ENCODE peak calls at places on chromosome 22, in eight cellular contexts. One of them, this sample, is unnamed.

GRCh38 chr22:33188316-33188715 is 130.1 kb upstream of the SYN3 start:
- DNase-seq in endothelial cell of umbilical vein: no peak
- DNase-seq in esophagus muscularis mucosa: no peak
- DNase-seq in IMR-90: no peak
- DNase-seq in right lobe of liver: no peak
- DNase-seq in A549: no peak
- DNase-seq in ovary: no peak
- DNase-seq in tibial nerve: no peak
- DNase-seq in this sample: no peak

GRCh38 chr22:40420341-40421081 is 50.1 kb downstream of the SGSM3 start:
- DNase-seq in right lobe of liver: no peak
- DNase-seq in IMR-90: no peak
- DNase-seq in esophagus muscularis mucosa: no peak
- DNase-seq in tibial nerve: no peak
- DNase-seq in ovary: no peak
- DNase-seq in endothelial cell of umbilical vein: no peak
- DNase-seq in A549: no peak
- DNase-seq in this sample: no peak

GRCh38 chr22:40685406-40685805 is 6.1 kb downstream of the MCHR1 start:
- DNase-seq in IMR-90: no peak
- DNase-seq in right lobe of liver: no peak
- DNase-seq in esophagus muscularis mucosa: no peak
- DNase-seq in tibial nerve: no peak
- DNase-seq in A549: no peak
- DNase-seq in endothelial cell of umbilical vein: no peak
- DNase-seq in ovary: no peak
- DNase-seq in this sample: no peak

GRCh38 chr22:24510694-24511625 is 15.8 kb downstream of the UPB1 start:
- DNase-seq in right lobe of liver: peak
- DNase-seq in IMR-90: peak
- DNase-seq in ovary: no peak
- DNase-seq in A549: no peak
- DNase-seq in endothelial cell of umbilical vein: no peak
- DNase-seq in esophagus muscularis mucosa: no peak
- DNase-seq in tibial nerve: no peak
- DNase-seq in this sample: no peak

GRCh38 chr22:47322854-47323253 is 560.4 kb downstream of the TBC1D22A start:
- DNase-seq in esophagus muscularis mucosa: peak
- DNase-seq in ovary: no peak
- DNase-seq in tibial nerve: no peak
- DNase-seq in IMR-90: no peak
- DNase-seq in A549: no peak
- DNase-seq in endothelial cell of umbilical vein: no peak
- DNase-seq in right lobe of liver: no peak
- DNase-seq in this sample: no peak

GRCh38 chr22:23402275-23403151 is 177.6 kb downstream of the IGLL1 start:
- DNase-seq in A549: peak
- DNase-seq in tibial nerve: no peak
- DNase-seq in right lobe of liver: peak
- DNase-seq in esophagus muscularis mucosa: no peak
- DNase-seq in ovary: peak
- DNase-seq in IMR-90: peak
- DNase-seq in endothelial cell of umbilical vein: peak
- DNase-seq in this sample: peak

GRCh38 chr22:46112405-46112804 is 37.9 kb upstream of the PPARA start:
- DNase-seq in IMR-90: no peak
- DNase-seq in ovary: peak
- DNase-seq in endothelial cell of umbilical vein: no peak
- DNase-seq in tibial nerve: no peak
- DNase-seq in esophagus muscularis mucosa: no peak
- DNase-seq in A549: no peak
- DNase-seq in right lobe of liver: no peak
- DNase-seq in this sample: no peak

GRCh38 chr22:19086417-19086816 is 35.8 kb downstream of the DGCR2 start:
- DNase-seq in IMR-90: no peak
- DNase-seq in endothelial cell of umbilical vein: no peak
- DNase-seq in esophagus muscularis mucosa: no peak
- DNase-seq in right lobe of liver: no peak
- DNase-seq in A549: no peak
- DNase-seq in ovary: no peak
- DNase-seq in tibial nerve: no peak
- DNase-seq in this sample: no peak

GRCh38 chr22:19848298-19849224 is 6.1 kb downstream of the GNB1L start:
- DNase-seq in right lobe of liver: peak
- DNase-seq in IMR-90: no peak
- DNase-seq in A549: peak
- DNase-seq in ovary: no peak
- DNase-seq in tibial nerve: no peak
- DNase-seq in endothelial cell of umbilical vein: peak
- DNase-seq in esophagus muscularis mucosa: peak
- DNase-seq in this sample: no peak

GRCh38 chr22:40542821-40543540 is 93.5 kb downstream of the MRTFA start:
- DNase-seq in ovary: no peak
- DNase-seq in right lobe of liver: no peak
- DNase-seq in A549: no peak
- DNase-seq in tibial nerve: no peak
- DNase-seq in IMR-90: no peak
- DNase-seq in esophagus muscularis mucosa: no peak
- DNase-seq in endothelial cell of umbilical vein: no peak
- DNase-seq in this sample: no peak

GRCh38 chr22:44398791-44399190 is 86.0 kb upstream of the SHISAL1 start:
- DNase-seq in A549: no peak
- DNase-seq in IMR-90: no peak
- DNase-seq in esophagus muscularis mucosa: no peak
- DNase-seq in right lobe of liver: no peak
- DNase-seq in tibial nerve: peak
- DNase-seq in ovary: peak
- DNase-seq in endothelial cell of umbilical vein: no peak
- DNase-seq in this sample: peak

GRCh38 chr22:45284705-45285305 is at the start of gene UPK3A:
- DNase-seq in right lobe of liver: peak
- DNase-seq in tibial nerve: no peak
- DNase-seq in A549: no peak
- DNase-seq in ovary: no peak
- DNase-seq in IMR-90: no peak
- DNase-seq in endothelial cell of umbilical vein: peak
- DNase-seq in esophagus muscularis mucosa: no peak
- DNase-seq in this sample: no peak

GRCh38 chr22:48827228-48827810 is 1000.4 kb downstream of the BRD1 start:
- DNase-seq in A549: no peak
- DNase-seq in endothelial cell of umbilical vein: no peak
- DNase-seq in IMR-90: no peak
- DNase-seq in tibial nerve: no peak
- DNase-seq in ovary: no peak
- DNase-seq in right lobe of liver: no peak
- DNase-seq in esophagus muscularis mucosa: no peak
- DNase-seq in this sample: no peak

GRCh38 chr22:46054091-46054877 is 77.3 kb upstream of the WNT7B start:
- DNase-seq in A549: no peak
- DNase-seq in endothelial cell of umbilical vein: peak
- DNase-seq in tibial nerve: peak
- DNase-seq in esophagus muscularis mucosa: no peak
- DNase-seq in IMR-90: peak
- DNase-seq in right lobe of liver: peak
- DNase-seq in ovary: peak
- DNase-seq in this sample: peak

GRCh38 chr22:20989323-20990138 is 7.4 kb downstream of the LZTR1 start:
- DNase-seq in endothelial cell of umbilical vein: no peak
- DNase-seq in ovary: no peak
- DNase-seq in IMR-90: peak
- DNase-seq in tibial nerve: no peak
- DNase-seq in A549: no peak
- DNase-seq in right lobe of liver: no peak
- DNase-seq in esophagus muscularis mucosa: no peak
- DNase-seq in this sample: no peak

GRCh38 chr22:44444341-44445306 is 53.4 kb downstream of the RTL6 start:
- DNase-seq in tibial nerve: no peak
- DNase-seq in IMR-90: no peak
- DNase-seq in A549: no peak
- DNase-seq in endothelial cell of umbilical vein: no peak
- DNase-seq in esophagus muscularis mucosa: no peak
- DNase-seq in right lobe of liver: no peak
- DNase-seq in ovary: no peak
- DNase-seq in this sample: no peak

GRCh38 chr22:47851586-47851985 is 1089.1 kb downstream of the TBC1D22A start:
- DNase-seq in esophagus muscularis mucosa: peak
- DNase-seq in right lobe of liver: no peak
- DNase-seq in tibial nerve: no peak
- DNase-seq in IMR-90: no peak
- DNase-seq in A549: no peak
- DNase-seq in endothelial cell of umbilical vein: no peak
- DNase-seq in ovary: no peak
- DNase-seq in this sample: no peak

GRCh38 chr22:33328789-33329296 is 270.7 kb upstream of the SYN3 start:
- DNase-seq in ovary: no peak
- DNase-seq in endothelial cell of umbilical vein: no peak
- DNase-seq in right lobe of liver: no peak
- DNase-seq in A549: peak
- DNase-seq in tibial nerve: no peak
- DNase-seq in IMR-90: peak
- DNase-seq in esophagus muscularis mucosa: no peak
- DNase-seq in this sample: no peak

GRCh38 chr22:19822301-19823117 is 32.2 kb downstream of the GNB1L start:
- DNase-seq in endothelial cell of umbilical vein: no peak
- DNase-seq in esophagus muscularis mucosa: no peak
- DNase-seq in tibial nerve: no peak
- DNase-seq in IMR-90: no peak
- DNase-seq in ovary: peak
- DNase-seq in A549: no peak
- DNase-seq in right lobe of liver: peak
- DNase-seq in this sample: peak

DNA sequence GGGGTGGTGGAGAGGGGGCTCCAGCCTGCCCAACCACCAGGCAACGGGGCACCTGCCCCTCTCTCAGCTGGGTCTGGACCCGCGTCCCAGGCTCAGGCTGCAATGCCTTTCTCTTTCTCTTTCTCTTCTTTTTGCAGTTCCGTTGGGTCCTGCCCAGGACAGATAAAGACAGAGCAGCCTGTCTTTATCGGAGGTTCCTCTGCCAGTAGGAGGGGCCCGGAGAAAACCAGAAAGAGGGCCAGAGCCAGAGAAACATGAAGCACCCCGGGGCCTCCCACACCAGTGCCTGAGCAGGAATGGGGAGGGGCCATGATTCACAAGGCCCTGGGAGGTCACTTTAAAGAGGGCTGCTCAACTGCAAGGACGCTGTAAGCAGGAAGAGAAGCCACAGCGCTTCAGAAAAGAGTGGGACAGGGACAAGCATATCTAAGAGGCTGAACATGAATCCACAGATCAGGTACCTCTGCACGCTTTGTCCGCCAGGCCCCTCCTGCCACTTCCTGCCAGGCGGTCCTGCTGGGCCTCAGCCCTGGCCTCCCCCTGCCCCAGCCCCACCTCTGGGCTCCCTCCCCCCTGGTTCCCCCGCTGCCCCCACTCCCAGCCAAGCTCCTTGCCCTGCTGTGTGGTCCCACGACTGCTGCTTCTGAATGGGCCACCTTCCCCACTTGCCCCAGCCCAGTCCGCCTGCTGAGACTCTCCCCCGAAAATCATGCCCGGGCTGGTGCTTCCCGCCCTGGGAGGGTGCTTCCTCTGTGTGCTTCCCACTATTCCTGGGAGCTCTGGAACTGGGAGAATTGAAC is at the start of gene APOBEC3C:
- DNase-seq in tibial nerve: peak
- DNase-seq in right lobe of liver: peak
- DNase-seq in endothelial cell of umbilical vein: peak
- DNase-seq in IMR-90: peak
- DNase-seq in A549: peak
- DNase-seq in ovary: peak
- DNase-seq in esophagus muscularis mucosa: peak
- DNase-seq in this sample: peak
- TF ChIP-seq POLR2A in tibial nerve: peak
- TF ChIP-seq POLR2A in right lobe of liver: peak
- TF ChIP-seq POLR2A in endothelial cell of umbilical vein: no peak
- TF ChIP-seq POLR2A in IMR-90: peak
- TF ChIP-seq POLR2A in A549: peak
- TF ChIP-seq POLR2A in ovary: peak
- TF ChIP-seq POLR2A in esophagus muscularis mucosa: no peak
- TF ChIP-seq POLR2A in this sample: peak

DNA sequence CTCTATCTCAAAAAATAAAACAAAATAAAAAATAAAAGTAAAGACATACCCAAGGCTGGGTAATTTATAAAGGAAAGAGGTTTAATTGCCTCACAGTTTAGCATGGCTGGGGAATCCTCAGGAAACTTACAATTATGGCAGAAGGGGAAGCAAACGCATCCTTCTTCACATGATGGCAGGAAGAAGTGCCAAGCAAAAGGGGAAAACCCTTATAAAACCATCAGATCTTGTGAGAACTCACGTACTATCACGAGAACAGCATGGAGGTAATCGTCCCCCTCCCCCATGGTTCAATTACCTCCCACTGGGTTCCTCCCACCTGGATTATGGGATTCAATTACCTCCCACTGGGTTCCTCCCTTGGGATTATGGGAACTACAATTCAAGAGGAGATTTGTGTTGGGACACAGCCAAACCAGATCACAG is 8.3 kb upstream of the SSTR3 start:
- DNase-seq in A549: no peak
- DNase-seq in esophagus muscularis mucosa: no peak
- DNase-seq in tibial nerve: no peak
- DNase-seq in right lobe of liver: no peak
- DNase-seq in ovary: no peak
- DNase-seq in IMR-90: no peak
- DNase-seq in endothelial cell of umbilical vein: no peak
- DNase-seq in this sample: no peak
- TF ChIP-seq POLR2A in A549: no peak
- TF ChIP-seq POLR2A in esophagus muscularis mucosa: no peak
- TF ChIP-seq POLR2A in tibial nerve: no peak
- TF ChIP-seq POLR2A in right lobe of liver: no peak
- TF ChIP-seq POLR2A in ovary: no peak
- TF ChIP-seq POLR2A in IMR-90: no peak
- TF ChIP-seq POLR2A in endothelial cell of umbilical vein: no peak
- TF ChIP-seq POLR2A in this sample: peak

GRCh38 chr22:27492566-27493201 is 308.9 kb downstream of the MN1 start:
- DNase-seq in A549: no peak
- DNase-seq in esophagus muscularis mucosa: no peak
- DNase-seq in endothelial cell of umbilical vein: no peak
- DNase-seq in ovary: no peak
- DNase-seq in tibial nerve: no peak
- DNase-seq in IMR-90: no peak
- DNase-seq in right lobe of liver: no peak
- DNase-seq in this sample: no peak
- TF ChIP-seq POLR2A in A549: no peak
- TF ChIP-seq POLR2A in esophagus muscularis mucosa: no peak
- TF ChIP-seq POLR2A in endothelial cell of umbilical vein: no peak
- TF ChIP-seq POLR2A in ovary: no peak
- TF ChIP-seq POLR2A in tibial nerve: no peak
- TF ChIP-seq POLR2A in IMR-90: no peak
- TF ChIP-seq POLR2A in right lobe of liver: no peak
- TF ChIP-seq POLR2A in this sample: no peak

GRCh38 chr22:31106651-31107205 is 640 bp downstream of the SELENOM start:
- DNase-seq in right lobe of liver: no peak
- DNase-seq in ovary: peak
- DNase-seq in IMR-90: peak
- DNase-seq in esophagus muscularis mucosa: no peak
- DNase-seq in tibial nerve: no peak
- DNase-seq in endothelial cell of umbilical vein: no peak
- DNase-seq in A549: peak
- DNase-seq in this sample: no peak
- TF ChIP-seq POLR2A in right lobe of liver: no peak
- TF ChIP-seq POLR2A in ovary: no peak
- TF ChIP-seq POLR2A in IMR-90: no peak
- TF ChIP-seq POLR2A in esophagus muscularis mucosa: no peak
- TF ChIP-seq POLR2A in tibial nerve: no peak
- TF ChIP-seq POLR2A in endothelial cell of umbilical vein: no peak
- TF ChIP-seq POLR2A in A549: no peak
- TF ChIP-seq POLR2A in this sample: no peak

GRCh38 chr22:36977401-36977861 is 41.8 kb downstream of the TST start:
- DNase-seq in tibial nerve: peak
- DNase-seq in right lobe of liver: peak
- DNase-seq in A549: peak
- DNase-seq in esophagus muscularis mucosa: no peak
- DNase-seq in ovary: peak
- DNase-seq in endothelial cell of umbilical vein: peak
- DNase-seq in IMR-90: peak
- DNase-seq in this sample: peak
- TF ChIP-seq POLR2A in tibial nerve: no peak
- TF ChIP-seq POLR2A in right lobe of liver: no peak
- TF ChIP-seq POLR2A in A549: no peak
- TF ChIP-seq POLR2A in esophagus muscularis mucosa: no peak
- TF ChIP-seq POLR2A in ovary: no peak
- TF ChIP-seq POLR2A in endothelial cell of umbilical vein: no peak
- TF ChIP-seq POLR2A in IMR-90: no peak
- TF ChIP-seq POLR2A in this sample: no peak